ENCODE peak calls at places on chromosome 18, in seven cellular contexts. T, M, W, B, E, Y and Z are unnamed samples.

GRCh38 chr18:9661564-9661963 is 46.5 kb upstream of the RAB31 start:
- DNase-seq in E (no peak), T (no peak), M (no peak), W (no peak), Y (no peak), B (no peak), Z (no peak)

GRCh38 chr18:9135912-9136314 is 668 bp upstream of the ANKRD12 start:
- DNase-seq in Y (no peak), E (peak; percentile 79), M (no peak), B (no peak), T (peak; percentile 48), W (peak; percentile 9), Z (no peak)

GRCh38 chr18:24595556-24595955 is 135.1 kb downstream of the HRH4 start:
- DNase-seq in W (no peak), T (peak; percentile 10), Y (no peak), E (no peak), M (no peak), B (no peak), Z (no peak)

GRCh38 chr18:13284330-13285027 is 65.9 kb downstream of the LDLRAD4 start:
- DNase-seq in T (no peak), W (no peak), M (no peak), Y (no peak), B (no peak), E (peak; percentile 68), Z (no peak)

GRCh38 chr18:2123077-2123476 is 448.2 kb downstream of the METTL4 start:
- DNase-seq in Y (no peak), T (no peak), W (no peak), M (no peak), B (no peak), E (no peak), Z (no peak)

GRCh38 chr18:25164211-25164836 is 187.6 kb downstream of the ZNF521 start:
- DNase-seq in E (no peak), T (no peak), M (no peak), W (no peak), B (no peak), Y (no peak), Z (no peak)

GRCh38 chr18:32175265-32175664 is 14.6 kb upstream of the MEP1B start:
- DNase-seq in W (no peak), E (no peak), B (no peak), M (no peak), T (peak; percentile 68), Y (no peak), Z (no peak)

GRCh38 chr18:3790702-3791101 is 340.7 kb downstream of the TGIF1 start:
- DNase-seq in B (no peak), Y (no peak), W (no peak), M (no peak), E (no peak), T (no peak), Z (no peak)

GRCh38 chr18:13909141-13909540 is 6.2 kb downstream of the MC2R start:
- DNase-seq in B (no peak), Y (no peak), T (no peak), W (no peak), M (no peak), E (no peak), Z (no peak)

GRCh38 chr18:21194871-21195771 is 46.9 kb upstream of the GREB1L start:
- DNase-seq in W (peak; percentile 29), M (no peak), E (no peak), T (peak; percentile 45), Y (peak; percentile 30), B (no peak), Z (no peak)

GRCh38 chr18:47683774-47684173 is 246.7 kb downstream of the SMAD2 start:
- DNase-seq in B (no peak), E (no peak), M (no peak), T (no peak), Y (no peak), W (no peak), Z (no peak)

GRCh38 chr18:48672671-48673340 is 134.0 kb downstream of the CTIF start:
- DNase-seq in M (peak; percentile 48), Y (no peak), B (no peak), E (no peak), T (no peak), W (no peak), Z (no peak)

GRCh38 chr18:35345460-35345921 is 1.3 kb upstream of the ZNF24 start:
- DNase-seq in W (no peak), Y (no peak), E (no peak), M (no peak), B (no peak), T (peak; percentile 75), Z (no peak)

GRCh38 chr18:52422985-52423601 is 83.1 kb downstream of the DCC start:
- DNase-seq in M (no peak), Y (no peak), E (peak; percentile 31), T (no peak), B (no peak), W (no peak), Z (no peak)

GRCh38 chr18:70397259-70397925 is 108.5 kb downstream of the SOCS6 start:
- DNase-seq in W (no peak), Y (no peak), T (no peak), E (no peak), B (no peak), M (no peak), Z (no peak)

GRCh38 chr18:55768255-55768654 is 180.3 kb upstream of the TCF4 start:
- DNase-seq in B (no peak), E (no peak), Y (no peak), T (no peak), M (no peak), W (no peak), Z (no peak)

GRCh38 chr18:80033181-80034067 is 810 bp upstream of the RBFA start:
- DNase-seq in B (no peak), M (peak; percentile 79), Y (peak; percentile 50), W (peak; percentile 84), T (peak; percentile 64), E (no peak), Z (peak; percentile 79)

GRCh38 chr18:50895350-50896045 is 16.6 kb downstream of the ME2 start:
- DNase-seq in M (no peak), W (no peak), E (no peak), B (no peak), Y (no peak), T (no peak), Z (no peak)